ENCODE peak calls at places on chromosome 14, in eight cellular contexts. N, O, X, D, L, V, H and Z are unnamed samples.

GRCh38 chr14:98651042-98651441 is 621.0 kb downstream of the BCL11B start:
- DNase-seq in D (no peak), O (no peak), V (no peak), N (no peak), L (no peak), X (no peak), H (no peak), Z (no peak)

GRCh38 chr14:68379510-68380303 is 413.2 kb downstream of the ZFP36L1 start:
- DNase-seq in N (no peak), D (no peak), H (peak), O (no peak), L (no peak), V (no peak), X (no peak), Z (no peak)

GRCh38 chr14:101288436-101289229 is 272.7 kb upstream of the DIO3 start:
- DNase-seq in N (no peak), H (no peak), L (peak), X (no peak), V (no peak), O (peak), D (no peak), Z (no peak)

GRCh38 chr14:94009767-94010166 is 12.7 kb downstream of the CCDC197 start:
- DNase-seq in O (peak), N (peak), V (no peak), L (no peak), D (peak), H (no peak), X (no peak), Z (no peak)

GRCh38 chr14:77825895-77826519 is 26.1 kb downstream of the ADCK1 start:
- DNase-seq in X (no peak), H (no peak), D (no peak), L (no peak), O (no peak), N (no peak), V (no peak), Z (no peak)

GRCh38 chr14:54440037-54440436 is 1.1 kb downstream of the CNIH1 start:
- DNase-seq in D (peak), H (no peak), X (no peak), L (no peak), N (no peak), V (no peak), O (no peak), Z (no peak)

GRCh38 chr14:95679995-95680735 is 6.1 kb upstream of the TCL1B start:
- DNase-seq in O (no peak), V (no peak), N (no peak), H (no peak), L (no peak), D (no peak), X (peak), Z (peak)

GRCh38 chr14:104370256-104370870 is 209.2 kb upstream of the C14orf180 start:
- DNase-seq in X (no peak), D (no peak), L (no peak), V (no peak), N (no peak), O (peak), H (no peak), Z (no peak)

GRCh38 chr14:82724296-82724695 is 1190.6 kb upstream of the SEL1L start:
- DNase-seq in N (no peak), V (no peak), H (no peak), O (no peak), L (no peak), D (no peak), X (no peak), Z (no peak)

GRCh38 chr14:93994919-93995682 is 2.0 kb upstream of the CCDC197 start:
- DNase-seq in X (no peak), D (peak), H (peak), O (peak), V (no peak), L (peak), N (peak), Z (no peak)

DNA sequence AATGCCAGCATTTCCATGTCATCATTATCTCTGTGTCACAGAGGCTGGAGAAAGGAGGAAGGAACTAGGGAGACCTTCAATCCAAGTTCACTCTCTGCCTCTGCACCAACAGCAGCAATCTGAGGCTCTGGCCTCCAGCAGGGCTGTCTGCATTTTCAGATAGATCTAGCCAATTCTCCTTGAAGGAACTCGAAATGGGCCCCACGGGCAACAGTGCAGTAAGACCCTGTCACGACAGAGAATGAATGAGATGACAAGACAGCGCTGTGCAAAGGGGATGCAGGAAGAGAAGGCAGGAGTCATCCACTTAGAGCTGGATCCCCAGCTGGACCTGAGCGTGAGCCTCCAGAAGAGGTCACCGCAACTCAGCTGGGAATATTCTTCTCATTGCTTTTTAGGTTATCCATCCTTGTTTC is 183.7 kb upstream of the GZMB start:
- DNase-seq in O (no peak), L (no peak), X (no peak), H (no peak), V (no peak), N (no peak), D (peak), Z (no peak)
- TF ChIP-seq CTCF in O (no peak), L (no peak), X (no peak), H (no peak), V (peak), N (peak), D (peak), Z (peak)

GRCh38 chr14:70098257-70098809 is 90.4 kb downstream of the SLC8A3 start:
- DNase-seq in H (no peak), D (peak), N (no peak), O (no peak), V (no peak), L (no peak), X (no peak), Z (no peak)

GRCh38 chr14:70097576-70098256 is 91.0 kb downstream of the SLC8A3 start:
- DNase-seq in O (no peak), N (no peak), H (no peak), D (no peak), V (no peak), L (no peak), X (no peak), Z (no peak)

GRCh38 chr14:70094106-70094505 is 94.6 kb downstream of the SLC8A3 start:
- DNase-seq in L (no peak), D (no peak), V (no peak), O (no peak), H (no peak), X (no peak), N (no peak), Z (no peak)

GRCh38 chr14:70094631-70095030 is 94.1 kb downstream of the SLC8A3 start:
- DNase-seq in H (no peak), N (no peak), V (no peak), L (no peak), O (no peak), D (no peak), X (no peak), Z (no peak)

DNA sequence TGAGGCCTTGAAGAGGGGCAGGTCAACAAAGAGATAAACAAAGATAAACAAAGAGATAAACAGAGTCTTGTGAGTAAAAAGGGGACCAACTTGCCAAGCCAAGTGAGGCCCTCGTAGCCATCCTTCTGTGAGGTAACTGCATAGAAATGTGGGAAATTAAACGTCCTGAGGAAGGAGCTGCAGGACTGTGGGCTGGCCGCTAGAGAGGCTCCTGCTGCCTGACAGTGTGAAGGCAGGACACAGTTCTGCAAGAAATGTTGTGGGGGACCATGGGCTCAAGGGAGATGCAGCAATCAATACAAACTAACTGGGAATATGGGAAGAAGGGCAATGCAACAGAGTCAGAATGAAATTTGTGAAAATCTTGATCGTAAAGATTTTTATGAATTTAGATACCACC is 91.9 kb downstream of the SLC8A3 start:
- DNase-seq in X (no peak), N (no peak), L (no peak), H (no peak), O (no peak), V (peak), D (no peak), Z (no peak)
- TF ChIP-seq CTCF in X (no peak), N (peak), L (no peak), H (no peak), O (no peak), V (peak), D (peak), Z (peak)

GRCh38 chr14:90613446-90613845 is 202.8 kb downstream of the TTC7B start:
- DNase-seq in N (no peak), D (no peak), H (no peak), O (no peak), X (no peak), V (no peak), L (no peak), Z (no peak)

GRCh38 chr14:90612801-90613200 is 203.4 kb downstream of the TTC7B start:
- DNase-seq in X (no peak), N (no peak), L (no peak), H (no peak), O (no peak), V (no peak), D (no peak), Z (no peak)

GRCh38 chr14:90615444-90616095 is 200.7 kb downstream of the TTC7B start:
- DNase-seq in H (no peak), L (no peak), X (no peak), N (no peak), O (no peak), V (no peak), D (no peak), Z (no peak)

GRCh38 chr14:90614696-90615260 is 201.5 kb downstream of the TTC7B start:
- DNase-seq in D (no peak), L (no peak), O (no peak), X (no peak), N (no peak), H (no peak), V (no peak), Z (no peak)

GRCh38 chr14:90613997-90614396 is 202.2 kb downstream of the TTC7B start:
- DNase-seq in D (no peak), H (no peak), X (no peak), O (no peak), V (no peak), L (no peak), N (no peak), Z (no peak)
- TF ChIP-seq CTCF in D (no peak), H (no peak), X (no peak), O (no peak), V (no peak), L (no peak), N (no peak), Z (no peak)

GRCh38 chr14:21840765-21841164 is 167.1 kb upstream of the OR4E1 start:
- DNase-seq in X (no peak), D (no peak), O (no peak), L (no peak), N (no peak), H (no peak), V (no peak), Z (no peak)
- TF ChIP-seq CTCF in X (no peak), D (no peak), O (no peak), L (no peak), N (no peak), H (peak), V (no peak), Z (no peak)

GRCh38 chr14:61894452-61895077 is 132.3 kb downstream of the SNAPC1 start:
- DNase-seq in H (peak), D (peak), L (no peak), N (peak), X (no peak), V (peak), O (peak), Z (peak)
- TF ChIP-seq CTCF in H (peak), D (peak), L (no peak), N (peak), X (no peak), V (peak), O (peak), Z (peak)